ENCODE peak calls at places on chromosomes 2 and 18, in seven cellular contexts. V is substantia nigra; K is activated gamma-delta T cell treated with Interleukin-2 at 50 U/mL for 16 hours; B is brain microvascular endothelial cell; X is CD4-positive, alpha-beta T cell; Y is left lung; A is aorta. N is an unnamed sample.

GRCh38 chr2:196435189-196435588 is 204.3 kb upstream of the CCDC150 start:
- DNase-seq in K (no peak), Y (no peak), A (no peak), V (no peak), B (no peak), X (no peak), N (no peak)

GRCh38 chr2:118845843-118846666 is 1.4 kb downstream of the EN1 start:
- DNase-seq in Y (no peak), X (no peak), V (no peak), K (no peak), B (no peak), A (no peak), N (no peak)

GRCh38 chr2:11092693-11093335 is 62.5 kb upstream of the SLC66A3 start:
- DNase-seq in X (no peak), Y (no peak), K (no peak), B (no peak), A (no peak), V (no peak), N (no peak)

GRCh38 chr2:42843611-42844010 is 51.2 kb upstream of the HAAO start:
- DNase-seq in X (no peak), A (no peak), B (no peak), Y (no peak), K (no peak), V (no peak), N (no peak)

GRCh38 chr2:39381653-39382052 is 55.4 kb downstream of the MAP4K3 start:
- DNase-seq in B (no peak), V (no peak), X (no peak), Y (no peak), K (no peak), A (no peak), N (no peak)

GRCh38 chr2:164922119-164922518 is 33.2 kb downstream of the SLC38A11 start:
- DNase-seq in Y (no peak), X (no peak), A (no peak), V (no peak), B (peak), K (no peak), N (no peak)

GRCh38 chr2:172672999-172673726 is 62.5 kb upstream of the RAPGEF4 start:
- DNase-seq in X (no peak), Y (no peak), V (no peak), A (no peak), B (peak), K (no peak), N (no peak)

GRCh38 chr2:111015256-111015655 is 105.5 kb upstream of the BCL2L11 start:
- DNase-seq in X (no peak), K (no peak), Y (no peak), V (no peak), A (no peak), B (no peak), N (no peak)

GRCh38 chr2:180366481-180366880 is 359.4 kb upstream of the CWC22 start:
- DNase-seq in Y (no peak), B (no peak), X (no peak), A (no peak), K (no peak), V (no peak), N (no peak)

GRCh38 chr2:207046642-207047213 is 107.4 kb downstream of the CPO start:
- DNase-seq in B (no peak), Y (no peak), V (no peak), A (no peak), X (peak), K (peak), N (no peak)

GRCh38 chr2:220240640-220241039 is 613.2 kb downstream of the SLC4A3 start:
- DNase-seq in K (no peak), A (no peak), Y (no peak), V (no peak), B (no peak), X (no peak), N (no peak)

GRCh38 chr2:19098467-19099160 is 259.8 kb downstream of the OSR1 start:
- DNase-seq in Y (no peak), K (no peak), A (no peak), X (no peak), V (no peak), B (no peak), N (no peak)

GRCh38 chr18:13137939-13138821 is 80.4 kb upstream of the LDLRAD4 start:
- DNase-seq in Y (no peak), B (no peak), K (peak), X (peak), A (no peak), V (no peak), N (peak)

GRCh38 chr2:155871940-155872339 is 460.6 kb downstream of the NR4A2 start:
- DNase-seq in X (no peak), Y (no peak), V (no peak), B (no peak), A (no peak), K (no peak), N (no peak)

GRCh38 chr2:55999790-56000189 is 76.2 kb upstream of the EFEMP1 start:
- DNase-seq in X (no peak), A (no peak), K (no peak), V (no peak), B (no peak), Y (no peak), N (no peak)

GRCh38 chr2:72992734-72993102 is 75.4 kb downstream of the EMX1 start:
- DNase-seq in K (no peak), Y (no peak), A (peak), X (no peak), B (no peak), V (no peak), N (no peak)

GRCh38 chr18:45628979-45629958 is 14.0 kb downstream of the SLC14A2 start:
- DNase-seq in K (no peak), X (no peak), B (peak), A (no peak), V (no peak), Y (no peak), N (no peak)

GRCh38 chr2:52775674-52776073 is 991.9 kb upstream of the CHAC2 start:
- DNase-seq in A (no peak), X (no peak), Y (no peak), V (no peak), B (no peak), K (no peak), N (no peak)

GRCh38 chr2:214378455-214379103 is 32.3 kb upstream of the VWC2L start:
- DNase-seq in V (no peak), Y (no peak), A (no peak), B (no peak), X (no peak), K (no peak), N (no peak)

GRCh38 chr2:29014811-29015414 is 33.8 kb downstream of the TOGARAM2 start:
- DNase-seq in V (no peak), K (peak), X (peak), B (peak), Y (no peak), A (no peak), N (peak)

GRCh38 chr18:11119962-11120361 is 29.4 kb downstream of the PIEZO2 start:
- DNase-seq in X (no peak), V (no peak), B (peak), Y (no peak), A (no peak), K (no peak), N (no peak)

GRCh38 chr2:172964511-172964910 is 111.1 kb upstream of the MAP3K20 start:
- DNase-seq in K (no peak), V (no peak), A (no peak), B (no peak), X (no peak), Y (no peak), N (no peak)

GRCh38 chr18:23578891-23579653 is 7.2 kb downstream of the NPC1 start:
- DNase-seq in B (no peak), A (no peak), X (no peak), V (no peak), K (no peak), Y (no peak), N (no peak)

GRCh38 chr18:44098551-44099098 is 582.1 kb upstream of the SETBP1 start:
- DNase-seq in V (no peak), Y (no peak), X (no peak), B (peak), K (no peak), A (no peak), N (no peak)

GRCh38 chr2:152716805-152717241 is 438 bp downstream of the PRPF40A start:
- DNase-seq in X (peak), K (peak), A (no peak), Y (peak), B (no peak), V (no peak), N (peak)

GRCh38 chr2:241545113-241545512 is 13.4 kb upstream of the BOK start:
- DNase-seq in B (peak), K (no peak), X (no peak), V (no peak), Y (peak), A (no peak), N (no peak)

GRCh38 chr18:23538870-23539269 is 35.6 kb downstream of the RMC1 start:
- DNase-seq in A (no peak), Y (no peak), B (peak), V (no peak), X (no peak), K (no peak), N (no peak)

GRCh38 chr2:65731476-65731875 is 299.1 kb upstream of the SPRED2 start:
- DNase-seq in X (no peak), Y (no peak), A (no peak), V (no peak), K (no peak), B (no peak), N (no peak)

N was measured in CD8-positive, alpha-beta memory T cell.